ENCODE peak calls at places on chromosomes 4 and X, in nine cellular contexts. G is suprapubic skin, T is AG04450, H is MM.1S, N is lower leg skin, Y is heart left ventricle, K is ovary, Q is astrocyte of the spinal cord, U is dorsolateral prefrontal cortex. I is an unnamed sample.

GRCh38 chr4:186936496-186937375 is 213.1 kb upstream of the FAT1 start:
- DNase-seq in G (no peak), T (no peak), H (no peak), N (no peak), Y (no peak), K (no peak), Q (peak), U (no peak), I (peak)

GRCh38 chr4:75834095-75834771 is 68.0 kb downstream of the PPEF2 start:
- DNase-seq in G (no peak), T (no peak), H (no peak), N (no peak), Y (no peak), K (no peak), Q (no peak), U (no peak), I (no peak)

GRCh38 chr4:97720869-97721432 is 422.3 kb downstream of the STPG2 start:
- DNase-seq in G (no peak), T (no peak), H (peak), N (no peak), Y (no peak), K (no peak), Q (peak), U (no peak), I (no peak)

GRCh38 chr4:48315728-48316630 is 25.4 kb upstream of the SLAIN2 start:
- DNase-seq in G (no peak), T (peak), H (peak), N (no peak), Y (no peak), K (no peak), Q (peak), U (no peak), I (no peak)

GRCh38 chrX:127030011-127030738 is 210.6 kb downstream of the PRR32 start:
- DNase-seq in G (no peak), T (no peak), H (no peak), N (peak), Y (no peak), K (peak), Q (no peak), U (no peak), I (no peak)

GRCh38 chr4:111066001-111066400 is 443.1 kb upstream of the PITX2 start:
- DNase-seq in G (no peak), T (no peak), H (no peak), N (no peak), Y (no peak), K (no peak), Q (peak), U (no peak), I (no peak)

GRCh38 chrX:9518896-9519295 is 54.0 kb downstream of the TBL1X start:
- DNase-seq in G (no peak), T (no peak), H (no peak), N (no peak), Y (no peak), K (no peak), Q (no peak), U (no peak), I (no peak)

GRCh38 chr4:105767579-105767978 is 59.0 kb downstream of the GSTCD start:
- DNase-seq in G (no peak), T (no peak), H (no peak), N (no peak), Y (no peak), K (no peak), Q (no peak), U (no peak), I (no peak)

GRCh38 chr4:46124773-46125172 is 919 bp upstream of the GABRG1 start:
- DNase-seq in G (no peak), T (no peak), H (no peak), N (no peak), Y (no peak), K (peak), Q (peak), U (peak), I (peak)

GRCh38 chrX:78619829-78620228 is 39.3 kb downstream of the RTL3 start:
- DNase-seq in G (no peak), T (no peak), H (no peak), N (no peak), Y (peak), K (no peak), Q (peak), U (no peak), I (no peak)

GRCh38 chrX:103831803-103832544 is at the start of gene RAB9B:
- DNase-seq in G (peak), T (no peak), H (peak), N (peak), Y (peak), K (peak), Q (peak), U (peak), I (no peak)

GRCh38 chr4:7217453-7218310 is 25.3 kb downstream of the SORCS2 start:
- DNase-seq in G (no peak), T (no peak), H (no peak), N (no peak), Y (no peak), K (no peak), Q (no peak), U (no peak), I (no peak)

GRCh38 chr4:1493540-1494287 is 87.5 kb upstream of the NKX1-1 start:
- DNase-seq in G (peak), T (no peak), H (no peak), N (no peak), Y (no peak), K (no peak), Q (no peak), U (no peak), I (no peak)

GRCh38 chr4:62549601-62550000 is 1349.5 kb downstream of the ADGRL3 start:
- DNase-seq in G (no peak), T (no peak), H (no peak), N (no peak), Y (no peak), K (no peak), Q (no peak), U (no peak), I (no peak)

GRCh38 chrX:107324493-107325310 is 118.3 kb downstream of the DNAAF6 start:
- DNase-seq in G (no peak), T (no peak), H (peak), N (no peak), Y (peak), K (peak), Q (peak), U (no peak), I (no peak)

GRCh38 chrX:51047950-51048349 is 137.4 kb downstream of the BMP15 start:
- DNase-seq in G (no peak), T (no peak), H (no peak), N (no peak), Y (no peak), K (no peak), Q (no peak), U (no peak), I (no peak)

GRCh38 chr4:148926861-148927260 is 484.6 kb upstream of the NR3C2 start:
- DNase-seq in G (no peak), T (peak), H (no peak), N (peak), Y (peak), K (peak), Q (peak), U (no peak), I (peak)

DNA sequence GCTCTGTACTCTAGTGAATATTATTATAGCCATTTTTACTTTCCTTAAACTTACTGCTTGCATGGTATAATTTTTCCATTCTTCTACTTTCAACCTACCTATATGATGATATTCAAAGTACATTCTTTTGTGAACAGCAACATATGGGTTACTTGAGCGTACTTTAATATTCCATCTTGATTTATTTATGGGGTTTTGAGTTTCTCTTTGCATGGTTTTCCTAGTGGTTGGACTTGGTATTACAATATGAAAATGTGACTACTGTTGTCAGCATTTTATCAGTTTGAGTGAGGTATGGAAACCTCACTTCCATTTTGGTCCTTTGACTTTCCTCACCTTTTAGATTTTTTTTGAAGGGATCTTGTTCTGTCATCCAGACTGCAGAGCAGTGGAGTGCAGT is 35.9 kb downstream of the ADGRG4 start:
- DNase-seq in G (no peak), T (no peak), H (no peak), N (no peak), Y (no peak), K (no peak), Q (no peak), U (no peak), I (no peak)
- TF ChIP-seq CTCF in G (no peak), T (peak), H (peak), N (no peak), Y (no peak), K (no peak), Q (peak), U (no peak), I (peak)

GRCh38 chr4:140719022-140719421 is 37.2 kb downstream of the TBC1D9 start:
- DNase-seq in G (no peak), T (no peak), H (no peak), N (no peak), Y (no peak), K (no peak), Q (peak), U (no peak), I (no peak)
- H3K4me3 ChIP-seq in G (no peak), T (no peak), H (no peak), N (no peak), Y (no peak), K (no peak), Q (no peak), U (no peak), I (no peak)

GRCh38 chr4:70183940-70184246 is 11.6 kb upstream of the ODAM start:
- DNase-seq in G (no peak), T (no peak), H (no peak), N (no peak), Y (no peak), K (no peak), Q (no peak), U (no peak), I (no peak)
- TF ChIP-seq CTCF in G (no peak), T (no peak), H (no peak), N (no peak), Y (peak), K (no peak), Q (no peak), U (no peak), I (no peak)

DNA sequence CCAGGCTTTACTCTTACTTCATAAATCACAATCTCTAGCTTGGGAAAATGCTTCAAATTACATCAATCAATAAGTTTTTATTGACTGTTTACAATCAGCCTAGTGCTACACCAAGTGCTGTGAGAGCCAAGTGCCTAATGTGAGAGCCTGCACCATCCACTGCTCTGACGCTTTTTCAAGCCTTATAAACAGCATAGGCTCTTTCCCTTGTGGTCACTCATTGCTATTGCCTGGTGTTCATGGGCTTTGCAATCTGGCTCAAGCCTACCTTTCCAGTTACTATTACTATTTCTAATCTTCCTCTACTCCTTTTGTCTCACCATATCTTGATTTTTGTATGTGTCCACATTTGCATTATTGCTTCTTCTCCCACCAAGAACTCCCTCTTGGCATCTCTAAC is 77.0 kb downstream of the REELD1 start:
- DNase-seq in G (no peak), T (no peak), H (no peak), N (no peak), Y (no peak), K (no peak), Q (no peak), U (no peak), I (no peak)
- H3K4me3 ChIP-seq in G (no peak), T (no peak), H (no peak), N (no peak), Y (no peak), K (no peak), Q (no peak), U (no peak), I (no peak)

DNA sequence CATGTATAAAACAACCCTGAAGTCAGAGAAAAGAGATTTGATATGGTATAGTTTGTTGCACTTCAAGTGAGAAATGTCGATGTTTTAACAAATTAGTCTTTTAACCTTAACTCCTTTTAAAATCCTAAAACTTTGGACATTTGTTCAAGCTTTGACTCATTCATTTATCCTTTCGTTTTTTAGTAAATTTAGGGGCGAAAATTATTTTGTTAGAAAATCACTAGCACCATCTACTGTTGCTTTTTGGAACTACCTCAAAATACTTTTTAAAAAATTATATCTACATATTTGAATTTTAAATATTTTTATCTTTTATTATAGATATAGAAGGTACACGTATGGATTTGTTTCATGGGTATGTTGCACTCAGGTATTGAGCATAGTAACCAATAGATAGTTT is 165.1 kb upstream of the POF1B start:
- DNase-seq in G (no peak), T (no peak), H (no peak), N (no peak), Y (no peak), K (no peak), Q (no peak), U (no peak), I (no peak)
- TF ChIP-seq CTCF in G (no peak), T (peak), H (peak), N (no peak), Y (peak), K (no peak), Q (peak), U (peak), I (peak)

GRCh38 chr4:153142700-153143438 is 61.4 kb upstream of the TRIM2 start:
- DNase-seq in G (peak), T (no peak), H (peak), N (peak), Y (peak), K (peak), Q (peak), U (peak), I (peak)
- H3K4me3 ChIP-seq in G (no peak), T (no peak), H (no peak), N (no peak), Y (no peak), K (no peak), Q (no peak), U (no peak), I (no peak)

I was measured in astrocyte of the cerebellum.